ENCODE peak calls at places on chromosome 13, in ten cellular contexts. One of them, this sample, is unnamed. For H3K4me1, the result is how much of the 10 kb centered on the place peaks cover.

GRCh38 chr13:74215420-74215819 is 81.2 kb upstream of the KLF12 start:
- DNase-seq in PC-3: no peak
- DNase-seq in HAP-1: no peak
- DNase-seq in left lung: no peak
- DNase-seq in CD4-positive, CD25-positive, alpha-beta regulatory T cell: no peak
- DNase-seq in body of pancreas: no peak
- DNase-seq in lung: no peak
- DNase-seq in CD8-positive, alpha-beta T cell: no peak
- DNase-seq in mesenchymal stem cell: no peak
- DNase-seq in heart right ventricle: no peak
- DNase-seq in this sample: no peak

GRCh38 chr13:30037766-30038165 is 187.3 kb upstream of the UBL3 start:
- DNase-seq in PC-3: no peak
- DNase-seq in HAP-1: no peak
- DNase-seq in left lung: no peak
- DNase-seq in CD4-positive, CD25-positive, alpha-beta regulatory T cell: no peak
- DNase-seq in body of pancreas: no peak
- DNase-seq in lung: no peak
- DNase-seq in CD8-positive, alpha-beta T cell: no peak
- DNase-seq in mesenchymal stem cell: peak
- DNase-seq in heart right ventricle: no peak
- DNase-seq in this sample: no peak

GRCh38 chr13:36345438-36346221 is 564 bp downstream of the SPART start:
- DNase-seq in PC-3: no peak
- DNase-seq in HAP-1: peak
- DNase-seq in left lung: peak
- DNase-seq in CD4-positive, CD25-positive, alpha-beta regulatory T cell: peak
- DNase-seq in body of pancreas: peak
- DNase-seq in lung: peak
- DNase-seq in CD8-positive, alpha-beta T cell: peak
- DNase-seq in mesenchymal stem cell: peak
- DNase-seq in heart right ventricle: peak
- DNase-seq in this sample: peak

GRCh38 chr13:32737111-32737571 is 150.9 kb downstream of the PDS5B start:
- DNase-seq in PC-3: no peak
- DNase-seq in HAP-1: no peak
- DNase-seq in left lung: no peak
- DNase-seq in CD4-positive, CD25-positive, alpha-beta regulatory T cell: peak
- DNase-seq in body of pancreas: no peak
- DNase-seq in lung: no peak
- DNase-seq in CD8-positive, alpha-beta T cell: no peak
- DNase-seq in mesenchymal stem cell: peak
- DNase-seq in heart right ventricle: no peak
- DNase-seq in this sample: peak

GRCh38 chr13:40402931-40403412 is 263.5 kb downstream of the FOXO1 start:
- DNase-seq in PC-3: peak
- DNase-seq in HAP-1: no peak
- DNase-seq in left lung: no peak
- DNase-seq in CD4-positive, CD25-positive, alpha-beta regulatory T cell: no peak
- DNase-seq in body of pancreas: no peak
- DNase-seq in lung: no peak
- DNase-seq in CD8-positive, alpha-beta T cell: no peak
- DNase-seq in mesenchymal stem cell: peak
- DNase-seq in heart right ventricle: no peak
- DNase-seq in this sample: no peak

GRCh38 chr13:31409678-31410356 is 210.0 kb downstream of the B3GLCT start:
- DNase-seq in PC-3: peak
- DNase-seq in HAP-1: no peak
- DNase-seq in left lung: no peak
- DNase-seq in CD4-positive, CD25-positive, alpha-beta regulatory T cell: no peak
- DNase-seq in body of pancreas: no peak
- DNase-seq in lung: no peak
- DNase-seq in CD8-positive, alpha-beta T cell: no peak
- DNase-seq in mesenchymal stem cell: no peak
- DNase-seq in heart right ventricle: no peak
- DNase-seq in this sample: peak

GRCh38 chr13:42808572-42808971 is 27.2 kb downstream of the FAM216B start:
- DNase-seq in PC-3: peak
- DNase-seq in HAP-1: no peak
- DNase-seq in left lung: no peak
- DNase-seq in CD4-positive, CD25-positive, alpha-beta regulatory T cell: no peak
- DNase-seq in body of pancreas: no peak
- DNase-seq in lung: no peak
- DNase-seq in CD8-positive, alpha-beta T cell: no peak
- DNase-seq in mesenchymal stem cell: peak
- DNase-seq in heart right ventricle: no peak
- DNase-seq in this sample: no peak

GRCh38 chr13:92676246-92676645 is 550.4 kb upstream of the GPC6 start:
- DNase-seq in PC-3: no peak
- DNase-seq in HAP-1: no peak
- DNase-seq in left lung: no peak
- DNase-seq in CD4-positive, CD25-positive, alpha-beta regulatory T cell: no peak
- DNase-seq in body of pancreas: no peak
- DNase-seq in lung: no peak
- DNase-seq in CD8-positive, alpha-beta T cell: no peak
- DNase-seq in mesenchymal stem cell: no peak
- DNase-seq in heart right ventricle: no peak
- DNase-seq in this sample: no peak

GRCh38 chr13:71254384-71254783 is 612.6 kb downstream of the DACH1 start:
- DNase-seq in PC-3: peak
- DNase-seq in HAP-1: no peak
- DNase-seq in left lung: no peak
- DNase-seq in CD4-positive, CD25-positive, alpha-beta regulatory T cell: no peak
- DNase-seq in body of pancreas: no peak
- DNase-seq in lung: no peak
- DNase-seq in CD8-positive, alpha-beta T cell: no peak
- DNase-seq in mesenchymal stem cell: no peak
- DNase-seq in heart right ventricle: no peak
- DNase-seq in this sample: no peak

GRCh38 chr13:107211073-107211472 is 643.1 kb upstream of the ARGLU1 start:
- DNase-seq in PC-3: peak
- DNase-seq in HAP-1: peak
- DNase-seq in left lung: no peak
- DNase-seq in CD4-positive, CD25-positive, alpha-beta regulatory T cell: peak
- DNase-seq in body of pancreas: peak
- DNase-seq in lung: peak
- DNase-seq in CD8-positive, alpha-beta T cell: no peak
- DNase-seq in mesenchymal stem cell: peak
- DNase-seq in heart right ventricle: peak
- DNase-seq in this sample: peak

GRCh38 chr13:101258509-101258908 is 157.8 kb downstream of the NALCN start:
- DNase-seq in PC-3: no peak
- DNase-seq in HAP-1: no peak
- DNase-seq in left lung: no peak
- DNase-seq in CD4-positive, CD25-positive, alpha-beta regulatory T cell: no peak
- DNase-seq in body of pancreas: no peak
- DNase-seq in lung: no peak
- DNase-seq in CD8-positive, alpha-beta T cell: no peak
- DNase-seq in mesenchymal stem cell: no peak
- DNase-seq in heart right ventricle: no peak
- DNase-seq in this sample: no peak
- H3K4me3 ChIP-seq in PC-3: no peak
- H3K4me3 ChIP-seq in HAP-1: no peak
- H3K4me3 ChIP-seq in left lung: no peak
- H3K4me3 ChIP-seq in CD4-positive, CD25-positive, alpha-beta regulatory T cell: no peak
- H3K4me3 ChIP-seq in body of pancreas: no peak
- H3K4me3 ChIP-seq in lung: no peak
- H3K4me3 ChIP-seq in CD8-positive, alpha-beta T cell: no peak
- H3K4me3 ChIP-seq in mesenchymal stem cell: no peak
- H3K4me3 ChIP-seq in heart right ventricle: no peak
- H3K4me3 ChIP-seq in this sample: peak

GRCh38 chr13:27450921-27451461 is 627 bp upstream of the MTIF3 start:
- DNase-seq in PC-3: peak
- DNase-seq in HAP-1: peak
- DNase-seq in left lung: peak
- DNase-seq in CD4-positive, CD25-positive, alpha-beta regulatory T cell: peak
- DNase-seq in body of pancreas: peak
- DNase-seq in lung: peak
- DNase-seq in CD8-positive, alpha-beta T cell: no peak
- DNase-seq in mesenchymal stem cell: peak
- DNase-seq in heart right ventricle: peak
- DNase-seq in this sample: peak

GRCh38 chr13:27449081-27449603 is 1.2 kb downstream of the MTIF3 start:
- DNase-seq in PC-3: peak
- DNase-seq in HAP-1: no peak
- DNase-seq in left lung: no peak
- DNase-seq in CD4-positive, CD25-positive, alpha-beta regulatory T cell: no peak
- DNase-seq in body of pancreas: no peak
- DNase-seq in lung: no peak
- DNase-seq in CD8-positive, alpha-beta T cell: no peak
- DNase-seq in mesenchymal stem cell: no peak
- DNase-seq in heart right ventricle: no peak
- DNase-seq in this sample: no peak

GRCh38 chr13:27449936-27450828 is at the start of gene MTIF3:
- DNase-seq in PC-3: peak
- DNase-seq in HAP-1: peak
- DNase-seq in left lung: peak
- DNase-seq in CD4-positive, CD25-positive, alpha-beta regulatory T cell: peak
- DNase-seq in body of pancreas: peak
- DNase-seq in lung: peak
- DNase-seq in CD8-positive, alpha-beta T cell: peak
- DNase-seq in mesenchymal stem cell: peak
- DNase-seq in heart right ventricle: peak
- DNase-seq in this sample: peak

GRCh38 chr13:27448308-27448707 is 2.1 kb downstream of the MTIF3 start:
- DNase-seq in PC-3: no peak
- DNase-seq in HAP-1: no peak
- DNase-seq in left lung: no peak
- DNase-seq in CD4-positive, CD25-positive, alpha-beta regulatory T cell: no peak
- DNase-seq in body of pancreas: no peak
- DNase-seq in lung: no peak
- DNase-seq in CD8-positive, alpha-beta T cell: no peak
- DNase-seq in mesenchymal stem cell: no peak
- DNase-seq in heart right ventricle: no peak
- DNase-seq in this sample: no peak

DNA sequence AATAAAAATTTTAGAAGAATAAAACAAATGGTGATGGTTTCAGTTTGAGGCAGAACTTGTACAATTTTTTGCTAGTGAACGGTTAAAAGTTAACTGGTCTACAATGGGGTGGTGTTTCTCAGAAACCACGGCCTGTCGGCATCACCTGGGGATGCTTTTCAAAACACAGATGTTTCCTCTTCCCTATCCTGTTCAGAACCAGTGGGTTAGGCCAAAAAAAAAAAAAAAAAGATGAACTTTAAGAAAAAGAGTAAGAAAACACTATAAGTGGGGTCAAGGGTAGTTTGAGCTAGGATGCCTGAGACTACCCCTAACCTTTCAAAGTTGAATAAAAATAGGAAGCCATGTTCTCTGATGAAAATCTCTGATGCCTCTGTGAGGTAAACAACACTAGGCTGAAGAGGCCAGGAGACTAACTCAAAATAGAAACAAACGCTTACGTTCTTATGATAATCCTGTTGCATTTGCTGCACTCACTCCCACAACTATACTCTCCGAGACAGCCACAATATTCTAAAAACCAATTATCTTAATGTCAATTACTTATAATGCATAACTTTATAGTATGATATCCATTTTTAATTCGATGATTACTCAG is 3.3 kb downstream of the MTIF3 start:
- DNase-seq in PC-3: no peak
- DNase-seq in HAP-1: no peak
- DNase-seq in left lung: no peak
- DNase-seq in CD4-positive, CD25-positive, alpha-beta regulatory T cell: peak
- DNase-seq in body of pancreas: no peak
- DNase-seq in lung: no peak
- DNase-seq in CD8-positive, alpha-beta T cell: no peak
- DNase-seq in mesenchymal stem cell: no peak
- DNase-seq in heart right ventricle: no peak
- DNase-seq in this sample: no peak
- H3K4me1 ChIP-seq in PC-3: under half
- H3K4me1 ChIP-seq in HAP-1: under half
- H3K4me1 ChIP-seq in left lung: half or more
- H3K4me1 ChIP-seq in CD4-positive, CD25-positive, alpha-beta regulatory T cell: half or more
- H3K4me1 ChIP-seq in body of pancreas: under half
- H3K4me1 ChIP-seq in lung: under half
- H3K4me1 ChIP-seq in CD8-positive, alpha-beta T cell: half or more
- H3K4me1 ChIP-seq in mesenchymal stem cell: under half
- H3K4me1 ChIP-seq in heart right ventricle: half or more
- H3K4me1 ChIP-seq in this sample: under half

DNA sequence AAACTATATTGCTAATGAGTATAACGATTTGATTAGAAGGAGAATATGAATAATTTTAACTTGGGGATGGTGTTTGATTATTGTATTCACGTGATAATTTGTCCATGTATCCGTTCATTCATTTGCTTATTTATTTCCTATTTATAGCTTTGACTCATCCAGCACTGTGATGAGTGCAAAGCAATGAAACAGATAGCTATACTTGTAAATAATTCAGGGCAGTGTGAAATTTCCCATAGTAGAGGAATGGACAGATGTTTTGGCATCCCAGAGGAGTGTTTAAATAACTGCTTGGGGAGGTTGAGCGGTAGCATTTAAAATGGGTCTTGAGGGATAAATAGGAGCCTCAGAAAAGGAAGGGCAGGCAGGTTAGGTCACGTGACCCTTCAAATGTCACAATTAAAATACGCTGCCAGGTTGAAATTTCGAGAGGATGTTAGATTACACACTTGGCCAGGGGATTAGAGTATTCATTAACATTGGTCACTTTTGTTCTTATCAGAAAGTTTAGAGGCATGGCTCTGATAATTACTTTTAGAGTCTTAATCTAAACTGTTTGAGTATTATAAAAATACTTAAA is 14.7 kb downstream of the FGF9 start:
- DNase-seq in PC-3: no peak
- DNase-seq in HAP-1: no peak
- DNase-seq in left lung: no peak
- DNase-seq in CD4-positive, CD25-positive, alpha-beta regulatory T cell: no peak
- DNase-seq in body of pancreas: no peak
- DNase-seq in lung: no peak
- DNase-seq in CD8-positive, alpha-beta T cell: no peak
- DNase-seq in mesenchymal stem cell: no peak
- DNase-seq in heart right ventricle: no peak
- DNase-seq in this sample: no peak
- H3K4me3 ChIP-seq in PC-3: no peak
- H3K4me3 ChIP-seq in HAP-1: no peak
- H3K4me3 ChIP-seq in left lung: no peak
- H3K4me3 ChIP-seq in CD4-positive, CD25-positive, alpha-beta regulatory T cell: no peak
- H3K4me3 ChIP-seq in body of pancreas: no peak
- H3K4me3 ChIP-seq in lung: no peak
- H3K4me3 ChIP-seq in CD8-positive, alpha-beta T cell: no peak
- H3K4me3 ChIP-seq in mesenchymal stem cell: no peak
- H3K4me3 ChIP-seq in heart right ventricle: no peak
- H3K4me3 ChIP-seq in this sample: no peak

DNA sequence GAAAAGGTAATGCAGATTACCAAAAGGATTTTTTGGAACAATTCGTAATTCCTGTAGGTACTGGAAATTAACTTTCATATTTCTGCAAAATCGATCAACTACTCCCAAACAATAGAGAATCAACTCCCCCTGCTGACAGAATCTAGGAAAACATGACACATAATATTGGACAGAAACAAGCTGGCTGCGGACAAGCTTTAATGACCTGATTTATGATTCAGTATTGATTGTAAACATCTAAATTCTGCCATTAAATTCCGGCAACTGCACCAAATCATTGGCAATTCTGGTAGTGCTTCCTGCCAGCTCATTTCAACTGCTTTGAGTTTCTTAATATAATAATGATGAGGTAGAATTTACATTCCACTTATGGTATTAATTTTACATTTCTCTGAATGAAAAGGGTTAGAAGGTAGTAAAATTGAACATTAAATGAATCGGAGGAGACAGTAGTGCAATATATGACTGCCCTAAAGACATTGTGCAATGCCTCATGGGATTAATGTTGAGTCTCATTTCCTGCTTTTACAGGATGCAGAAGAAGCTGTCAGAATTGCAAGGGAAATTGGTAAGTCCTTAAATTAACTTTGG is 146.5 kb downstream of the PCCA start:
- DNase-seq in PC-3: peak
- DNase-seq in HAP-1: peak
- DNase-seq in left lung: no peak
- DNase-seq in CD4-positive, CD25-positive, alpha-beta regulatory T cell: peak
- DNase-seq in body of pancreas: peak
- DNase-seq in lung: no peak
- DNase-seq in CD8-positive, alpha-beta T cell: no peak
- DNase-seq in mesenchymal stem cell: peak
- DNase-seq in heart right ventricle: peak
- DNase-seq in this sample: peak
- H3K4me1 ChIP-seq in PC-3: under half
- H3K4me1 ChIP-seq in HAP-1: under half
- H3K4me1 ChIP-seq in left lung: under half
- H3K4me1 ChIP-seq in CD4-positive, CD25-positive, alpha-beta regulatory T cell: under half
- H3K4me1 ChIP-seq in body of pancreas: under half
- H3K4me1 ChIP-seq in lung: under half
- H3K4me1 ChIP-seq in CD8-positive, alpha-beta T cell: under half
- H3K4me1 ChIP-seq in mesenchymal stem cell: under half
- H3K4me1 ChIP-seq in heart right ventricle: under half
- H3K4me1 ChIP-seq in this sample: half or more

This sample was measured in A673.